ENCODE peak calls at places on chromosomes 1 and 21, in five cellular contexts. R is CD4-positive, alpha-beta T cell; A is cardiac fibroblast; U is progenitor cell of endocrine pancreas; V is HFF-Myc. O is an unnamed sample.

GRCh38 chr21:37675202-37675801 is 241.0 kb downstream of the KCNJ6 start:
- DNase-seq in R (peak), A (peak), U (peak), V (peak), O (peak)

GRCh38 chr1:244201750-244202149 is 150.7 kb downstream of the ZBTB18 start:
- DNase-seq in R (no peak), A (no peak), U (no peak), V (no peak), O (no peak)

GRCh38 chr1:229028509-229028908 is 242.4 kb upstream of the RAB4A start:
- DNase-seq in R (no peak), A (no peak), U (no peak), V (no peak), O (no peak)

GRCh38 chr1:221279146-221279545 is 399.9 kb downstream of the HLX start:
- DNase-seq in R (no peak), A (peak), U (no peak), V (no peak), O (no peak)

GRCh38 chr1:160777486-160778089 is 18.4 kb upstream of the LY9 start:
- DNase-seq in R (peak), A (peak), U (no peak), V (no peak), O (no peak)

GRCh38 chr21:36718951-36719501 is 20.1 kb downstream of the SIM2 start:
- DNase-seq in R (no peak), A (no peak), U (no peak), V (no peak), O (no peak)

GRCh38 chr1:108016451-108016920 is 51.5 kb upstream of the VAV3 start:
- DNase-seq in R (no peak), A (peak), U (no peak), V (no peak), O (no peak)

GRCh38 chr1:42003433-42003832 is 84.7 kb upstream of the HIVEP3 start:
- DNase-seq in R (no peak), A (no peak), U (no peak), V (no peak), O (no peak)

GRCh38 chr1:157377216-157377821 is 175.0 kb downstream of the FCRL5 start:
- DNase-seq in R (no peak), A (peak), U (peak), V (peak), O (peak)

GRCh38 chr1:187042538-187042937 is 213.8 kb downstream of the PLA2G4A start:
- DNase-seq in R (no peak), A (peak), U (no peak), V (no peak), O (no peak)

GRCh38 chr21:39037807-39038405 is 145.3 kb downstream of the PSMG1 start:
- DNase-seq in R (no peak), A (peak), U (no peak), V (no peak), O (no peak)

GRCh38 chr1:237736372-237737029 is 154.2 kb downstream of the ZP4 start:
- DNase-seq in R (no peak), A (no peak), U (no peak), V (no peak), O (no peak)

GRCh38 chr1:63690966-63691365 is 82.9 kb upstream of the ROR1 start:
- DNase-seq in R (no peak), A (no peak), U (no peak), V (no peak), O (no peak)

GRCh38 chr1:212203611-212204010 is 81.6 kb upstream of the PPP2R5A start:
- DNase-seq in R (no peak), A (no peak), U (no peak), V (no peak), O (no peak)

GRCh38 chr1:32870615-32871363 is at the start of gene FNDC5:
- DNase-seq in R (no peak), A (no peak), U (peak), V (no peak), O (no peak)

GRCh38 chr1:83508485-83509151 is 490.3 kb downstream of the TTLL7 start:
- DNase-seq in R (peak), A (peak), U (no peak), V (peak), O (no peak)

GRCh38 chr1:199608414-199608813 is 419.1 kb upstream of the NR5A2 start:
- DNase-seq in R (no peak), A (no peak), U (no peak), V (no peak), O (no peak)

GRCh38 chr1:178308438-178308837 is 188.3 kb downstream of the CLEC20A start:
- DNase-seq in R (no peak), A (no peak), U (no peak), V (no peak), O (no peak)

GRCh38 chr1:33099290-33100118 is 18.6 kb downstream of the AZIN2 start:
- DNase-seq in R (peak), A (peak), U (no peak), V (peak), O (no peak)

GRCh38 chr1:230860617-230861384 is 7.5 kb downstream of the C1orf198 start:
- DNase-seq in R (no peak), A (no peak), U (no peak), V (no peak), O (no peak)
- TF ChIP-seq CTCF in R (no peak), A (no peak), U (no peak), V (no peak), O (no peak)

GRCh38 chr21:21003701-21004100 is 5.5 kb downstream of the NCAM2 start:
- DNase-seq in R (no peak), A (peak), U (no peak), V (peak), O (no peak)
- TF ChIP-seq CTCF in R (no peak), A (peak), U (peak), V (peak), O (peak)

GRCh38 chr1:87495870-87496269 is 167.2 kb downstream of the LMO4 start:
- DNase-seq in R (no peak), A (no peak), U (no peak), V (no peak), O (no peak)

GRCh38 chr1:87506147-87506546 is 177.5 kb downstream of the LMO4 start:
- DNase-seq in R (no peak), A (no peak), U (no peak), V (no peak), O (no peak)

GRCh38 chr1:87497804-87498203 is 169.1 kb downstream of the LMO4 start:
- DNase-seq in R (no peak), A (no peak), U (no peak), V (no peak), O (no peak)

DNA sequence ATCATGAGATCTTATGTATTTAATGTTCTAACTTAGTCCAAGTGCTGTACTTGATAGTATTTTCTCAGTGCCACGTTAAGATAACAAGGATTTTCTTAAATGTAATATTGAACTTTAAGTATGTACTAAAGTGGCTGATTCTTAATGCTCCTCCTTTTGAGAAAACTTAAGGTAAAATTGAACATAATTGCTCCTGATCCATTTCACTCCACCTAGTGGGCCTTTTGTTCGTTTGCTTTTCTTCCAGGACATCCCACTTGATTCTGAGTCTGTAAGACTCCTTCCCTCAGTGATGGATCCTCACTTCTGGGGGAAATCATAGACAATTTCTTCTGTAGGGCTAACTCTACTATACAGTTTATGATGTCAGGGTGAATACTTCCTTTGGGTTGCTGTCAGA is 173.1 kb downstream of the LMO4 start:
- DNase-seq in R (no peak), A (peak), U (no peak), V (no peak), O (no peak)
- TF ChIP-seq CTCF in R (no peak), A (no peak), U (no peak), V (no peak), O (no peak)

GRCh38 chr1:15272782-15273127 is 25.7 kb downstream of the FHAD1 start:
- DNase-seq in R (no peak), A (no peak), U (no peak), V (no peak), O (no peak)
- TF ChIP-seq CTCF in R (peak), A (no peak), U (no peak), V (no peak), O (no peak)

DNA sequence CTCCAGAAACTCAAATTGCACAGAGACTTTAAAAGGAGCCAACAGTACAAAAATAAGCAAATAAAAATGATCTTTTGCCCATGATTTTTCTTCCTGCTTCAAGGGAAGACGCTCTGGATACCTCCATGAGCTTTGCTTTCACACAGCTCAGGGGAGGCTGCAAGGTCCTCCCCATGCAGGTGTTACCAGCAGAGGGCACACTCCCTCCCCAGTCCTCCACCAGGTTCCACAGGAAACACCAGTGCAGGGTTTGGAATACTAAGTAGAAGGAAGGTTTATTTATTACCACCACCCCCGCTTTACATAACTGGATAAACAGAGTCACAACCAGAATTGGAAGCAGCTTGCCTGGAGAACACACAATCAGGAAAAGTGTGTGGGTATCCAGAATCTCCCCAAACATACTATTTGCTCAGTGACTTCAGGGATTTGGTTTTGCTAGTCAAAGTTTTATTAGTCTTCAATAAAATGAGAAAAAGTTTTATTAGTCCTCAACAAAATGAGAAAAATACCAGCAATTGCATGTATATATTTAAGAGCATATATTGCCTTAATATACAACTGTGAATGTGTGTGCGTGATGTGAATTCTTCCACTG is 37.3 kb downstream of the HSD3B1 start:
- DNase-seq in R (no peak), A (peak), U (no peak), V (no peak), O (no peak)
- TF ChIP-seq CTCF in R (no peak), A (peak), U (peak), V (peak), O (no peak)

DNA sequence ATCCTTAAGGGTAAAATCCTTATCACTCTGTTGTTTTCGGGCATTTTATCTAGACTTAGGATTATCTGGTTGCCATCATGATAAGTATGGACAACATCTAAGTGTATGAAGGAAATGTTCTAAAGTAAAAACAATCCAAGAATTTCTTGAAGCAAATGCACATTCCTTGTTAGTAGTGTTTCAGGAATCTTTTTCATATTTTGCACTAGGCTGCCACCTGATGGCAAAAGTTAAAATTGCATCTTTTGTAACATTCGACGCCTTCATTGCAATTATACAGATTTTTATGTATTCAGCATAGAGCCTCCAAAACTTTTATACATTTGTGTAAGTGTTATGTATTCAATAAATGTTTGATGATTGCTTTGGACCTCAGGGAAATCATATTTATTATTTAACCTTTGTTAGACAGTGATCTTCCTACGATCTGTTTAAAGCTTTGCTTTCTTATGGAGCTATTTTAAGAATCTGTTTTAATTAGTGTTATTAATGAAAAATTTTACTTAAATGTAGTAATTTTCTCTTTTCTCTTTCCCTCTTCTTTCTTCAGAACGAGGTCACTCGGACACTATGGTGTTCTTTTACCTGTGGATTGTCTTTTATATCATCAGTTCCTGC is 49.4 kb upstream of the KIAA1614 start:
- DNase-seq in R (peak), A (peak), U (no peak), V (peak), O (peak)
- TF ChIP-seq CTCF in R (peak), A (peak), U (peak), V (peak), O (peak)

DNA sequence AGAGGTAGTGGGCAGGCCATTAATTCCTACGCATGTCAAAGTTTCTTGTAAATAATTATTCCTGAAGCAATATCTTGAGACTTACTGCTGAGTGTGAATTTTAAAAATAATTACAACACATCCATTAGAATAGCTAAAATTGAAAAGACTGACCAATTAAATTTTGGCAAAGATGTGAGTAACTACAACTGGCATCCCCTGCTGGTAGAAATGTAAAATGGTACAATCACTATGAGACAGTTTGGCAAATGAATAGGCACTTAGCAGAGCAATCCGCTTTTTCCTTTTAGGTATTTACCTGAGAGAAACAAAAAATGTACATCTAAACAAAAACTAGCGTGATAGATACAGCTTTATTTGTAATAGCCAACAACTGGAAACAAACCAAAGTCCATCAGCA is 798.9 kb downstream of the BRINP3 start:
- DNase-seq in R (no peak), A (no peak), U (no peak), V (no peak), O (no peak)
- TF ChIP-seq CTCF in R (no peak), A (no peak), U (no peak), V (no peak), O (peak)

GRCh38 chr1:3244025-3244424 is 175.0 kb downstream of the PRDM16 start:
- DNase-seq in R (no peak), A (no peak), U (no peak), V (no peak), O (no peak)
- TF ChIP-seq CTCF in R (no peak), A (no peak), U (no peak), V (no peak), O (no peak)

DNA sequence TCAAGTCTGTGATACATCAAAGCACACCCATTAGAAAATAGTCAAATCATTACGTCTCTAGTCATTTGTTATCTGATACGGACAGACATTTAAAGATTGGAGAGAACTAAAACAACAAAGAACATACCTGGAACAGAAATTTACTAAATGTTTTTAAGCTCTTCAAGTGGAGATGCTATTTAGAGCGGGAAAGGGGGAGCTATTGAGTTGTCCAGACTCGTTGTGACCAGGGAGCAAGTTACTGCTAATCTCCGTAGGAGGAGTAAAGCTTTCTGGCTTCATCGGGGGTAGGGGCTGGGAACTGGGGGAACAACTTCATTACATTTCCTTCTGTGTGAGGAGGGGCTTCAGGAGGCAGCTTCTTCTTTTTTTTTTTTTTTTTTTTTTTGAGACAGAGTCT is 129.7 kb downstream of the RNF220 start:
- DNase-seq in R (no peak), A (no peak), U (no peak), V (no peak), O (no peak)
- TF ChIP-seq CTCF in R (no peak), A (no peak), U (no peak), V (no peak), O (no peak)

GRCh38 chr1:69697343-69697742 is 129.6 kb downstream of the LRRC7 start:
- DNase-seq in R (no peak), A (no peak), U (no peak), V (no peak), O (no peak)

GRCh38 chr1:69702085-69702484 is 134.4 kb downstream of the LRRC7 start:
- DNase-seq in R (no peak), A (no peak), U (no peak), V (no peak), O (no peak)

GRCh38 chr1:69706473-69706872 is 138.8 kb downstream of the LRRC7 start:
- DNase-seq in R (no peak), A (no peak), U (no peak), V (no peak), O (no peak)

GRCh38 chr1:69700770-69701169 is 133.0 kb downstream of the LRRC7 start:
- DNase-seq in R (no peak), A (peak), U (no peak), V (no peak), O (no peak)
- TF ChIP-seq CTCF in R (no peak), A (peak), U (peak), V (peak), O (no peak)

O was measured in mesothelial cell of epicardium.